ENCODE peak calls at places on chromosomes 16 and 17, in five cellular contexts. Y is HCT116, I is HepG2, T is SK-N-SH, S is GM12878. E is an unnamed sample.

GRCh38 chr16:17362191-17362590 is 108.6 kb downstream of the XYLT1 start:
- DNase-seq in Y (no peak), I (no peak), T (no peak), S (no peak), E (no peak)

GRCh38 chr16:58128721-58129096 is 472 bp downstream of the CFAP20 start:
- DNase-seq in Y (no peak), I (no peak), T (peak; percentile 70), S (no peak), E (no peak)

GRCh38 chr17:64134216-64134970 is 4.4 kb upstream of the ERN1 start:
- DNase-seq in Y (no peak), I (peak; percentile 68), T (no peak), S (no peak), E (no peak)

GRCh38 chr16:10979717-10980601 is 35.6 kb downstream of the CLEC16A start:
- DNase-seq in Y (no peak), I (peak; percentile 86), T (no peak), S (no peak), E (peak; percentile 69)

GRCh38 chr16:86298166-86299131 is 211.9 kb upstream of the FOXF1 start:
- DNase-seq in Y (no peak), I (no peak), T (no peak), S (no peak), E (peak; percentile 84)

GRCh38 chr16:49858200-49859129 is 2.6 kb upstream of the ZNF423 start:
- DNase-seq in Y (no peak), I (no peak), T (peak; percentile 82), S (no peak), E (no peak)

GRCh38 chr17:47928415-47928814 is 13.0 kb upstream of the PNPO start:
- DNase-seq in Y (no peak), I (no peak), T (no peak), S (no peak), E (no peak)

GRCh38 chr17:13735444-13735843 is 133.7 kb upstream of the HS3ST3A1 start:
- DNase-seq in Y (no peak), I (no peak), T (peak; percentile 9), S (no peak), E (no peak)

GRCh38 chr16:2852003-2852730 is 5.8 kb downstream of the PRSS22 start:
- DNase-seq in Y (no peak), I (no peak), T (peak; percentile 34), S (no peak), E (no peak)

GRCh38 chr17:35449371-35449931 is 885 bp upstream of the SLFN13 start:
- DNase-seq in Y (no peak), I (no peak), T (peak; percentile 11), S (no peak), E (no peak)

GRCh38 chr17:50060951-50061712 is 5.2 kb downstream of the ITGA3 start:
- DNase-seq in Y (no peak), I (no peak), T (no peak), S (no peak), E (no peak)

GRCh38 chr17:4968916-4969550 is 1.4 kb upstream of the SPAG7 start:
- DNase-seq in Y (no peak), I (no peak), T (peak; percentile 48), S (no peak), E (no peak)

GRCh38 chr16:77574867-77575619 is 140.2 kb upstream of the ADAMTS18 start:
- DNase-seq in Y (no peak), I (no peak), T (no peak), S (no peak), E (no peak)

GRCh38 chr17:75914643-75915265 is 10.1 kb upstream of the MRPL38 start:
- DNase-seq in Y (no peak), I (peak; percentile 50), T (no peak), S (no peak), E (no peak)

DNA sequence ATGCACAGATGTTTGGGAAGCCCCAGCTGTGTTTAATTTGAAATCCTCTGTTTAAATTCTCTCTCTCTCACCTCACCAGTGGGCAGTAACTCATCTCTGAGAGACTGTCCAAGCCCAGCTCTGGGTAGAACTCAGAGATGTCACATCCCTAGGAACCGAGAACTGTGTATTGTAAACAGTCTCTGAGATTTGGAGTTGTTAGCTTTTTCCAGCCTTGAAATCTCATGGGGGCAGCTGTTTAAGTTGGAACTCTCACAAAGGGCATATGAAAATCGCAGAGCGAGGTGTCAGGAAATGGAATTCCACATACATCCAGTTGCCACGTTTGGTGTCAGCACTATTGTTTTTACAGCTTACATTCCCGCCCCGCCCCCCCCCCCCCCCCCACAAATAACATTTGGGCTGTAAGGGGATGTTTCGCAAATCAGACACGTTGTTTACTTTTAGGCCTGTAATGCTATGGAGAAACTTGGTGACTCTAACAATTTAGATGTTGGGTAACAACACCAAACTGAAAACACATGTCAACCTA is 34.3 kb downstream of the VPS35L start:
- DNase-seq in Y (no peak), I (peak; percentile 21), T (no peak), S (no peak), E (no peak)
- TF ChIP-seq JUND in Y (no peak), I (no peak), T (no peak), S (no peak), E (no peak)

GRCh38 chr16:12500771-12501170 is 302.9 kb downstream of the CPPED1 start:
- DNase-seq in Y (no peak), I (no peak), T (no peak), S (no peak), E (no peak)
- TF ChIP-seq JUND in Y (no peak), I (no peak), T (no peak), S (no peak), E (no peak)

DNA sequence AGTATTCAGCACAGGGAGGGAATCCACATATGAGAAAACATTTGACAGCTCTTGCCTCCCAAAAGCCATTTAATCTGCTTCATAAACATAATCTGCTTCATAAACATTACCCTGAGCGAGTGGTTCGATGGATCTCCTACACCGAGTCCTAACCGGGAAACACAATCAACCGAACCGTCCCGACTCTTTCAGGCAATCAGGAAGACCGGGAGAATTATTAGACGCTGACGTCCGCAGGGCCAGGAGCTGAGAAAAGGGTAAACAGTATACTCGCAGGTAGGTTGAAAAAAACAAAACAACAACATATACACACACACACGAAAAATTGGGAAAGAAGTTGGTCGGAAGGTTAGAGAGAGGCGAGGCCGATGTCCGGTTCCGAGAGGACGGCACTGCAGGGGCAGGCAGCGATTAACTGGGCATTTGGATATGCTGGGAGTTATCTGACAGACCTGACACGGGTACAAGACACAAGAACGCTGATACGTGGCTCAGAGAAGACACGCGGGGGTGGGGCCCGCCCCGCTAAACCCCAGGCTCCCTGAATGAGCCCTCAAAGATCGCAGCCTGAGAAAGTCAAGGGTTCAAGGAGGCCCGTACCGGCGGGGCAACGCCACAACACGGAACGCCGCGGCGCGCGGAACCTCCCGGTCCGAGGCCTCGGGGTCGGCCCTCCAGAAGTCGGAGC is 585 bp downstream of the AP1G1 start:
- DNase-seq in Y (no peak), I (no peak), T (no peak), S (no peak), E (peak; percentile 29)
- TF ChIP-seq JUND in Y (no peak), I (no peak), T (no peak), S (no peak), E (no peak)

GRCh38 chr16:54086791-54087190 is 199.8 kb downstream of the IRX3 start:
- DNase-seq in Y (no peak), I (no peak), T (no peak), S (no peak), E (no peak)
- TF ChIP-seq JUND in Y (no peak), I (no peak), T (no peak), S (no peak), E (no peak)

GRCh38 chr17:78819402-78819801 is 21.2 kb downstream of the USP36 start:
- DNase-seq in Y (no peak), I (no peak), T (no peak), S (no peak), E (no peak)
- TF ChIP-seq JUND in Y (no peak), I (no peak), T (no peak), S (no peak), E (no peak)

E was measured in T47D.